ENCODE peak calls at places on chromosome 19, in five cellular contexts. H is activated CD4-positive, alpha-beta T cell treated with anti-CD3 and anti-CD28 coated beads for 24 hours; F is IMR-90; U is MCF 10A; A is NCI-H2171. L is an unnamed sample.

GRCh38 chr19:58367698-58368454 is 5.3 kb upstream of the ZNF497 start:
- DNase-seq in H (no peak), F (no peak), U (no peak), A (no peak), L (no peak)

GRCh38 chr19:12786149-12786870 is 5.0 kb upstream of the JUNB start:
- DNase-seq in H (no peak), F (no peak), U (no peak), A (no peak), L (peak)

GRCh38 chr19:32671883-32672282 is 3.1 kb downstream of the ANKRD27 start:
- DNase-seq in H (no peak), F (no peak), U (no peak), A (no peak), L (no peak)

GRCh38 chr19:48196933-48197665 is 26.6 kb downstream of the ZSWIM9 start:
- DNase-seq in H (no peak), F (no peak), U (no peak), A (no peak), L (no peak)

GRCh38 chr19:14003279-14004051 is 2.7 kb downstream of the RFX1 start:
- DNase-seq in H (no peak), F (no peak), U (no peak), A (no peak), L (no peak)

GRCh38 chr19:28324275-28325060 is 888.5 kb downstream of the UQCRFS1 start:
- DNase-seq in H (no peak), F (no peak), U (no peak), A (no peak), L (no peak)

GRCh38 chr19:18807861-18808331 is 16.8 kb upstream of the COMP start:
- DNase-seq in H (no peak), F (no peak), U (no peak), A (no peak), L (no peak)

GRCh38 chr19:18607222-18608101 is 863 bp upstream of the CRLF1 start:
- DNase-seq in H (no peak), F (no peak), U (no peak), A (no peak), L (no peak)

GRCh38 chr19:21023901-21024300 is 3.4 kb downstream of the ZNF430 start:
- DNase-seq in H (no peak), F (peak), U (no peak), A (no peak), L (peak)

GRCh38 chr19:42121666-42122069 is 10.6 kb downstream of the POU2F2 start:
- DNase-seq in H (peak), F (peak), U (peak), A (no peak), L (peak)

GRCh38 chr19:35069706-35070105 is 28.2 kb downstream of the HPN start:
- DNase-seq in H (no peak), F (peak), U (no peak), A (no peak), L (no peak)

GRCh38 chr19:45640849-45641273 is 1.7 kb upstream of the EML2 start:
- DNase-seq in H (no peak), F (no peak), U (peak), A (no peak), L (peak)

L was measured in RWPE1.